ENCODE peak calls at places on chromosomes 5 and 9, in eight cellular contexts. L, P, N, D, S, C, X and M are unnamed samples.

GRCh38 chr9:132768932-132769894 is 98.9 kb downstream of the GTF3C4 start:
- DNase-seq in P (peak), X (no peak), C (peak), L (peak), N (peak), S (no peak), D (peak), M (no peak)

GRCh38 chr5:124456244-124456643 is 290.2 kb downstream of the ZNF608 start:
- DNase-seq in L (no peak), C (no peak), X (no peak), P (no peak), N (no peak), D (no peak), S (no peak), M (no peak)

GRCh38 chr5:153618857-153619256 is 128.4 kb downstream of the GRIA1 start:
- DNase-seq in C (peak), L (no peak), D (no peak), N (no peak), P (peak), S (no peak), X (no peak), M (no peak)

GRCh38 chr9:93071464-93071863 is 13.0 kb downstream of the SUSD3 start:
- DNase-seq in C (no peak), X (no peak), P (peak), S (no peak), N (no peak), D (no peak), L (no peak), M (no peak)

GRCh38 chr5:139752506-139753350 is 42.9 kb upstream of the PSD2 start:
- DNase-seq in N (no peak), L (no peak), X (no peak), D (no peak), P (peak), C (no peak), S (no peak), M (no peak)

GRCh38 chr5:144092510-144092909 is 77.9 kb downstream of the YIPF5 start:
- DNase-seq in S (no peak), C (no peak), P (peak), L (no peak), D (no peak), X (no peak), N (no peak), M (no peak)

GRCh38 chr5:7018144-7018543 is 304.9 kb downstream of the TENT4A start:
- DNase-seq in L (no peak), D (no peak), N (no peak), P (no peak), C (no peak), X (no peak), S (no peak), M (no peak)

GRCh38 chr5:179339996-179340395 is 5.3 kb downstream of the ADAMTS2 start:
- DNase-seq in D (no peak), P (no peak), X (no peak), N (no peak), L (no peak), S (no peak), C (no peak), M (no peak)

GRCh38 chr5:157265714-157266285 is at the start of gene CYFIP2:
- DNase-seq in S (peak), D (peak), X (peak), P (no peak), L (peak), N (peak), C (peak), M (no peak)

GRCh38 chr5:68683632-68684035 is 410.2 kb upstream of the SLC30A5 start:
- DNase-seq in X (no peak), C (peak), N (no peak), D (no peak), S (no peak), P (peak), L (no peak), M (no peak)

GRCh38 chr9:70044450-70045307 is 1.0 kb downstream of the MAMDC2 start:
- DNase-seq in X (no peak), C (peak), N (no peak), D (no peak), L (no peak), S (no peak), P (peak), M (no peak)

GRCh38 chr9:79189511-79189924 is 382.2 kb upstream of the TLE4 start:
- DNase-seq in L (no peak), C (peak), S (no peak), X (no peak), P (no peak), N (no peak), D (no peak), M (no peak)